ENCODE peak calls at places on chromosomes 1 and 21, in eight cellular contexts. J, V, W, E, K, F, O and L are unnamed samples. For H3K36me3, the result is how much of the 10 kb centered on the place peaks cover.

GRCh38 chr1:229280921-229281320 is 10.0 kb downstream of the RAB4A start:
- DNase-seq in J (no peak), V (no peak), W (no peak), E (no peak), K (peak), F (no peak), O (no peak), L (no peak)

GRCh38 chr1:40316595-40317393 is at the start of gene COL9A2:
- DNase-seq in J (peak), V (no peak), W (peak), E (peak), K (peak), F (no peak), O (peak), L (no peak)

GRCh38 chr1:22369294-22370189 is 82.1 kb upstream of the ZBTB40 start:
- DNase-seq in J (no peak), V (no peak), W (no peak), E (no peak), K (no peak), F (no peak), O (no peak), L (no peak)

GRCh38 chr1:116556289-116557006 is 14.4 kb downstream of the CD58 start:
- DNase-seq in J (peak), V (peak), W (no peak), E (no peak), K (peak), F (no peak), O (peak), L (peak)

GRCh38 chr1:21598904-21599303 is 70.3 kb downstream of the RAP1GAP start:
- DNase-seq in J (no peak), V (no peak), W (no peak), E (no peak), K (no peak), F (no peak), O (no peak), L (no peak)

GRCh38 chr1:23559985-23560755 is 869 bp upstream of the ID3 start:
- DNase-seq in J (no peak), V (no peak), W (no peak), E (peak), K (no peak), F (no peak), O (no peak), L (no peak)

GRCh38 chr1:9539829-9540550 is 725 bp downstream of the SLC25A33 start:
- DNase-seq in J (peak), V (peak), W (no peak), E (peak), K (peak), F (peak), O (peak), L (peak)

GRCh38 chr21:29655577-29655976 is 284.2 kb downstream of the GRIK1 start:
- DNase-seq in J (no peak), V (no peak), W (no peak), E (no peak), K (no peak), F (no peak), O (no peak), L (no peak)

GRCh38 chr1:199279872-199280649 is 641.2 kb downstream of the PTPRC start:
- DNase-seq in J (no peak), V (peak), W (no peak), E (no peak), K (peak), F (no peak), O (no peak), L (no peak)

GRCh38 chr1:114707604-114708003 is 9.0 kb downstream of the NRAS start:
- DNase-seq in J (no peak), V (no peak), W (no peak), E (no peak), K (no peak), F (no peak), O (peak), L (no peak)

GRCh38 chr21:15430577-15430976 is 299.2 kb upstream of the USP25 start:
- DNase-seq in J (no peak), V (no peak), W (no peak), E (no peak), K (no peak), F (no peak), O (no peak), L (peak)

GRCh38 chr1:211352985-211353515 is 26.4 kb downstream of the TRAF5 start:
- DNase-seq in J (no peak), V (peak), W (peak), E (peak), K (peak), F (peak), O (peak), L (no peak)

GRCh38 chr1:52814465-52814864 is 28.1 kb upstream of the ZYG11A start:
- DNase-seq in J (peak), V (peak), W (no peak), E (no peak), K (no peak), F (no peak), O (no peak), L (no peak)

GRCh38 chr21:36460866-36461265 is 19.1 kb downstream of the CLDN14 start:
- DNase-seq in J (no peak), V (no peak), W (no peak), E (no peak), K (no peak), F (no peak), O (no peak), L (no peak)

GRCh38 chr1:23720256-23720995 is 22.8 kb upstream of the ELOA start:
- DNase-seq in J (no peak), V (peak), W (no peak), E (no peak), K (peak), F (no peak), O (no peak), L (no peak)

GRCh38 chr1:3066250-3066711 is 2.7 kb upstream of the PRDM16 start:
- DNase-seq in J (peak), V (no peak), W (no peak), E (peak), K (no peak), F (peak), O (no peak), L (peak)

GRCh38 chr21:41706678-41707077 is 60.2 kb downstream of the RIPK4 start:
- DNase-seq in J (peak), V (no peak), W (no peak), E (no peak), K (no peak), F (no peak), O (no peak), L (no peak)

GRCh38 chr1:112849425-112849966 is 106.5 kb downstream of the SLC16A1 start:
- DNase-seq in J (peak), V (no peak), W (no peak), E (peak), K (no peak), F (peak), O (no peak), L (no peak)

GRCh38 chr1:116513956-116514355 is 56.9 kb downstream of the CD58 start:
- DNase-seq in J (no peak), V (no peak), W (no peak), E (no peak), K (no peak), F (no peak), O (no peak), L (peak)

GRCh38 chr1:54464477-54465146 is 58.4 kb upstream of the SSBP3 start:
- DNase-seq in J (no peak), V (no peak), W (no peak), E (peak), K (no peak), F (no peak), O (peak), L (no peak)

GRCh38 chr1:183097438-183098051 is 74.3 kb downstream of the LAMC1 start:
- DNase-seq in J (peak), V (peak), W (no peak), E (peak), K (no peak), F (no peak), O (no peak), L (no peak)

GRCh38 chr1:219781491-219781890 is 146.9 kb downstream of the SLC30A10 start:
- DNase-seq in J (no peak), V (no peak), W (no peak), E (no peak), K (no peak), F (no peak), O (no peak), L (no peak)

GRCh38 chr21:25640671-25641292 is 1.7 kb downstream of the JAM2 start:
- DNase-seq in J (no peak), V (no peak), W (no peak), E (no peak), K (no peak), F (no peak), O (no peak), L (no peak)
- H3K4me3 ChIP-seq in J (no peak), V (no peak), W (peak), E (peak), K (peak), F (peak), O (no peak), L (peak)

DNA sequence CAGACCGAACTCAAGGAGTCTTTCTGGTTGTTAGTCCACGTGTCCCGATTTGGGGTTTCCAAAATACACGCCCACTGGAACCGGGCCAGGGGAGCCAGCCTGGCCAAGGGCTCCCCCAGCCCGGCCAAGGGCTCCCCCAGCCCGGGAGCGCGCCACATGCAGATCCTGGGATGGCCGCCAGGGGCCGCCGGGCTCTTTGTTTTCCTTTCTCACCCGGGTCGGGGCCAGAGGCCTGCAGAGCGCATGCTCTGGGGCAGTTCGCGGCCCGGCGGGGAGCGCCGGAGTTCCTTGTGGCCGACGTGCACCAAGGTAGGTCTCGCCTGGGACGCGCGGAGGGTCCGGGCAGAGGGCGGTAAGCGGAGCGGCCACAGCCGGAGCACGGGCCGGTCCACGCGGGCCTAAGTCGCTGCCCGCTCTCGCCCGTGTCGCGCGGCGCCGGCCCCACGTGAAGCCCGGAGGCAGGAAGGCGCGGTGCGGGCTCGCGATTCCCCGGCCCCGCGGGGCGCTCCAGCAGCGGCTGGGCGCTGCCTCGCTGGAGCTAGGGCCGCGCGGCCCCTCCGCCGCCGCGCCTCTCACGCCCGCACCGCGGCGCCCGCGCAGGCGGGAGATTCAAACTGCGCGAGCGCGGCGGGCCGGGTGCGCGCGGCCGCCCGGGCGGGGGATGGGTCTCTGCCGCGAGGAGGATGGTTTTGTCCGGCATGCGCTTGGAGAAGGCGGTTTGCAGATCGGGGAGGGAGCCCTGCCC is 12.3 kb downstream of the RCC1 start:
- DNase-seq in J (peak), V (peak), W (peak), E (peak), K (peak), F (peak), O (peak), L (peak)
- H3K36me3 ChIP-seq in J (under half), V (under half), W (under half), E (under half), K (under half), F (under half), O (under half), L (under half)

DNA sequence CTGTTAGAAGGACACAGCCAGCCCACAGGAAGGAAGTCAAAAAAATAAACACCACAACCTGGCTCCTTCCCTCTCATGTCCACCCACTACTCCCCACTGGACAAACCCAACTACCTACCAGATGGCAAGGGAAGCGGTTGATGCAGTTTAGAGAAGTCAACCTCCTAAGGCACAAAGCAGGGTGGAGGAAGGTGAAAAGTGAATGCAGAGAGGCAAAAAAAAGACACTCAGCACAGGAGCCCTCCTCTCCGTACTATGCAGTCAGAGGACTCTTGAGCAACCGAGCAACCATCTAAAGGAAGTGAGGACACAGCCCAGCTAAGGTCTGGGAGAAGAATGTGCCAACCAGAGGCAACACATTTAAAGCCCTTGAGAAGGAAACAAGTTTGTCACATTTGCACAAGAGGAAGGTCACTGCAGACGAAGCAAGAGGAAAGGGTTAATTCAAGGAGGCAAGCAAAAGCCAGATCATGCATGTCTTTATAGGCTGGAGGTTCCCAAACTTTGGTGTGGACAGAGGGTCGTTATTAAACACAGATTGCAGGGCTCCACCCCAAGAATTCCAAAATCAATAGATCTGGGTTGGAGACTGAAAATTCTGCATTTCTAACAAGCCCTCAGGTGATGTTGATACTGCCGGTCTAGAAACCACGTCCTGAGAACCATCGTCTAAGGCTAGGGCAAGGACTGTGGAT is 19.8 kb downstream of the TP53BP2 start:
- DNase-seq in J (no peak), V (no peak), W (no peak), E (no peak), K (no peak), F (no peak), O (no peak), L (no peak)
- H3K4me3 ChIP-seq in J (no peak), V (no peak), W (no peak), E (no peak), K (no peak), F (no peak), O (no peak), L (no peak)

DNA sequence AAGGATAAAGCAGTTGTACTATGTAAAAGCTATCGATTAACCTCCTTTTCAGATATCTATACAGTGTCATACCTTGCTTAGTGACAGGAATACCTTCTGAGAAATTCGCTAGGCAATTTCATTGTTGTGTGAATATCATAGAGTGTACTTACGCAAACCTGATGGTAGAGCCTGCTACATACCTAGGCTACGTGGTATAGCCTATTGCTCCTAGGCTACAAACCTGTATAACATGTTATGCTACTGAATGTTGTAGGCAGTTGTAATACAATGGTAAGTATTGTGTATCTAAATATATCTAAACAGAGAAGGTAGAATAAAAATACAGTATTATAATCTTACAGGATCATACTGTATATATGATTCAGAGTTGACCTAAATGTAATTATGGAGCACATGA is 26.5 kb downstream of the FLVCR1 start:
- DNase-seq in J (no peak), V (no peak), W (no peak), E (no peak), K (no peak), F (no peak), O (no peak), L (no peak)
- H3K36me3 ChIP-seq in J (under half), V (under half), W (under half), E (half or more), K (under half), F (under half), O (under half), L (under half)

GRCh38 chr1:47679301-47679751 is 241.5 kb downstream of the FOXD2 start:
- DNase-seq in J (no peak), V (no peak), W (no peak), E (no peak), K (no peak), F (peak), O (no peak), L (no peak)
- H3K4me3 ChIP-seq in J (no peak), V (no peak), W (no peak), E (no peak), K (no peak), F (no peak), O (no peak), L (no peak)

GRCh38 chr1:11227106-11228077 is 35.0 kb downstream of the MTOR start:
- DNase-seq in J (no peak), V (no peak), W (no peak), E (no peak), K (peak), F (no peak), O (peak), L (no peak)

GRCh38 chr1:11233208-11233607 is 29.1 kb downstream of the MTOR start:
- DNase-seq in J (no peak), V (no peak), W (no peak), E (no peak), K (no peak), F (no peak), O (no peak), L (no peak)

GRCh38 chr1:11229178-11229577 is 33.2 kb downstream of the MTOR start:
- DNase-seq in J (no peak), V (no peak), W (no peak), E (no peak), K (no peak), F (no peak), O (no peak), L (no peak)
- H3K36me3 ChIP-seq in J (under half), V (under half), W (under half), E (half or more), K (under half), F (under half), O (under half), L (half or more)

GRCh38 chr1:12064073-12064969 is 1.2 kb downstream of the TNFRSF8 start:
- DNase-seq in J (no peak), V (no peak), W (no peak), E (no peak), K (no peak), F (no peak), O (no peak), L (no peak)

GRCh38 chr1:12065872-12066271 is 2.8 kb downstream of the TNFRSF8 start:
- DNase-seq in J (no peak), V (no peak), W (no peak), E (no peak), K (no peak), F (no peak), O (no peak), L (no peak)

GRCh38 chr1:12059722-12060464 is 3.2 kb upstream of the TNFRSF8 start:
- DNase-seq in J (no peak), V (no peak), W (no peak), E (no peak), K (peak), F (no peak), O (peak), L (no peak)

GRCh38 chr1:12060500-12060899 is 2.6 kb upstream of the TNFRSF8 start:
- DNase-seq in J (no peak), V (no peak), W (no peak), E (no peak), K (no peak), F (no peak), O (no peak), L (no peak)

DNA sequence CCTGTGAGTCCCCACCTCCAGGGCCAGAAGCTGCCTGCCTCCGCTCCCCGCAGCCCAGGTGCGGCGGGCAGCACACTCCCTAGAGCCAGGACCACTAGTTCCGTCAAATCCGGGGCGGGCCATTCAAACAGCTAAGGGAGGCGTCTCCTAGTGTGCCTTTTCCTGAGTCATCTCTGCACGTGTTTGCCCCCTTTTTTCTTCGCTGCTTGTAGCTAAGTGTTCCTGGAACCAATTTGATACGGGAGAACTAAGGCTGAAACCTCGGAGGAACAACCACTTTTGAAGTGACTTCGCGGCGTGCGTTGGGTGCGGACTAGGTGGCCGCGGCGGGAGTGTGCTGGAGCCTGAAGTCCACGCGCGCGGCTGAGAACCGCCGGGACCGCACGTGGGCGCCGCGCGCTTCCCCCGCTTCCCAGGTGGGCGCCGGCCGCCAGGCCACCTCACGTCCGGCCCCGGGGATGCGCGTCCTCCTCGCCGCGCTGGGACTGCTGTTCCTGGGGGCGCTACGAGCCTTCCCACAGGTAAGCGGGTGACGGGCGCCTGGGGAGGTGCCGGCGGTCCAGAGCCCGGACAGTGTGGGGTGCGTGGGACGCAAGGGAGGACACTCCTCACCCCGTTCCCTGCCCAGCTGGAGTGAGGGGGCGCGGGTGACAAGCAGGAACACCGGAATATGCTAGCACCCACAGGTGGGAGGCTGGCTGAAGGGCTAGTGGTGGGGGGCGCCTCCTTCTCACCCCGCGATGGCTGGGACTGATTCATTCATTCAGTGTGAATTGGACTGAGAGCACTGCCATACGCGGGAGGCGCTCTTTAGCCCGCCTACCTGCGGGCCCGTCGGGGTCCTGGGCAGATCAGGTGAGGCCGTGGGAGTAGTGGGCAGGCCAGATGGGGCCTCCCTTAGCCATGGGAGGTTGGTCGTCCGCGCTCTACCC is at the start of gene TNFRSF8:
- DNase-seq in J (no peak), V (peak), W (peak), E (peak), K (peak), F (no peak), O (no peak), L (no peak)
- H3K4me3 ChIP-seq in J (no peak), V (peak), W (peak), E (peak), K (peak), F (peak), O (no peak), L (no peak)